ENCODE peak calls at places on chromosome 7, in eight cellular contexts. C, F, Y, J, I, P, W and H are unnamed samples.

GRCh38 chr7:129959480-129960332 is 6.9 kb upstream of the UBE2H start:
- DNase-seq in C (no peak), F (no peak), Y (no peak), J (no peak), I (no peak), P (no peak), W (peak; percentile 22), H (no peak)

GRCh38 chr7:11026452-11027359 is 53.0 kb downstream of the PHF14 start:
- DNase-seq in C (no peak), F (peak; percentile 1), Y (no peak), J (no peak), I (peak; percentile 0), P (no peak), W (no peak), H (no peak)

GRCh38 chr7:130822642-130823041 is 88.6 kb upstream of the KLF14 start:
- DNase-seq in C (no peak), F (no peak), Y (no peak), J (no peak), I (peak; percentile 19), P (no peak), W (no peak), H (no peak)

GRCh38 chr7:102286237-102287081 is at the start of gene SH2B2:
- DNase-seq in C (no peak), F (peak; percentile 60), Y (peak; percentile 21), J (peak; percentile 49), I (peak; percentile 49), P (peak; percentile 76), W (peak; percentile 91), H (peak; percentile 86)

GRCh38 chr7:107999814-108000560 is 3.0 kb downstream of the LAMB1 start:
- DNase-seq in C (no peak), F (no peak), Y (no peak), J (no peak), I (peak; percentile 60), P (no peak), W (no peak), H (no peak)

GRCh38 chr7:92013611-92014010 is 72.9 kb downstream of the AKAP9 start:
- DNase-seq in C (no peak), F (no peak), Y (no peak), J (no peak), I (no peak), P (no peak), W (no peak), H (no peak)

GRCh38 chr7:140475747-140476333 is 3.5 kb downstream of the MKRN1 start:
- DNase-seq in C (no peak), F (peak; percentile 52), Y (peak; percentile 41), J (no peak), I (peak; percentile 41), P (no peak), W (no peak), H (no peak)

GRCh38 chr7:16967174-16967868 is 85.5 kb upstream of the AGR3 start:
- DNase-seq in C (no peak), F (peak; percentile 75), Y (no peak), J (no peak), I (peak; percentile 33), P (no peak), W (no peak), H (no peak)

GRCh38 chr7:85815511-85815910 is 628.7 kb upstream of the SEMA3D start:
- DNase-seq in C (no peak), F (peak; percentile 1), Y (no peak), J (no peak), I (no peak), P (no peak), W (no peak), H (no peak)

GRCh38 chr7:136523581-136523980 is 344.9 kb upstream of the CHRM2 start:
- DNase-seq in C (no peak), F (no peak), Y (no peak), J (no peak), I (peak; percentile 4), P (no peak), W (no peak), H (no peak)

GRCh38 chr7:94348142-94348541 is 46.6 kb upstream of the COL1A2 start:
- DNase-seq in C (no peak), F (peak; percentile 97), Y (no peak), J (no peak), I (peak; percentile 95), P (no peak), W (no peak), H (peak; percentile 62)

GRCh38 chr7:132437730-132438129 is 138.5 kb downstream of the PLXNA4 start:
- DNase-seq in C (no peak), F (no peak), Y (no peak), J (no peak), I (no peak), P (no peak), W (no peak), H (no peak)
- H3K4me1 ChIP-seq in C (peaks cover 25% of the 10 kb centered on the region), F (no peaks in the 10 kb centered on the region), Y (peaks cover 26% of the 10 kb centered on the region), J (peaks cover 78% of the 10 kb centered on the region), I (no peaks in the 10 kb centered on the region), P (no peaks in the 10 kb centered on the region), W (peaks cover 3% of the 10 kb centered on the region), H (peaks cover 45% of the 10 kb centered on the region)

GRCh38 chr7:68491523-68492358 is 1106.5 kb upstream of the AUTS2 start:
- DNase-seq in C (no peak), F (no peak), Y (no peak), J (no peak), I (no peak), P (no peak), W (no peak), H (no peak)
- H3K27ac ChIP-seq in C (no peak overlapping the region), F (no peak overlapping the region), Y (no peak overlapping the region), J (no peak overlapping the region), I (no peak overlapping the region), P (no peak overlapping the region), W (no peak overlapping the region), H (no peak overlapping the region)

GRCh38 chr7:151494569-151495284 is 25.0 kb downstream of the RHEB start:
- DNase-seq in C (no peak), F (no peak), Y (no peak), J (no peak), I (no peak), P (no peak), W (no peak), H (no peak)
- H3K4me1 ChIP-seq in C (peaks cover 100% of the 10 kb centered on the region), F (peaks cover 3% of the 10 kb centered on the region), Y (no peaks in the 10 kb centered on the region), J (no peaks in the 10 kb centered on the region), I (peaks cover 13% of the 10 kb centered on the region), P (peaks cover 48% of the 10 kb centered on the region), W (peaks cover 24% of the 10 kb centered on the region), H (no peaks in the 10 kb centered on the region)

GRCh38 chr7:98702021-98702420 is 84.9 kb downstream of the NPTX2 start:
- DNase-seq in C (no peak), F (no peak), Y (no peak), J (no peak), I (no peak), P (no peak), W (no peak), H (no peak)

GRCh38 chr7:98697485-98698240 is 80.6 kb downstream of the NPTX2 start:
- DNase-seq in C (no peak), F (no peak), Y (no peak), J (no peak), I (no peak), P (peak; percentile 24), W (no peak), H (no peak)

GRCh38 chr7:98701372-98701771 is 84.3 kb downstream of the NPTX2 start:
- DNase-seq in C (no peak), F (no peak), Y (no peak), J (no peak), I (no peak), P (no peak), W (no peak), H (no peak)

GRCh38 chr7:98700533-98700932 is 83.4 kb downstream of the NPTX2 start:
- DNase-seq in C (no peak), F (no peak), Y (no peak), J (no peak), I (no peak), P (no peak), W (no peak), H (no peak)

GRCh38 chr7:98697083-98697482 is 80.0 kb downstream of the NPTX2 start:
- DNase-seq in C (no peak), F (no peak), Y (no peak), J (no peak), I (no peak), P (no peak), W (no peak), H (no peak)
- H3K27ac ChIP-seq in C (no peak overlapping the region), F (no peak overlapping the region), Y (no peak overlapping the region), J (no peak overlapping the region), I (no peak overlapping the region), P (peak overlapping the region; percentile 66), W (no peak overlapping the region), H (no peak overlapping the region)

GRCh38 chr7:28957822-28958234 is 302 bp downstream of the TRIL start:
- DNase-seq in C (peak; percentile 79), F (no peak), Y (no peak), J (no peak), I (no peak), P (peak; percentile 23), W (no peak), H (no peak)
- H3K4me1 ChIP-seq in C (peaks cover 36% of the 10 kb centered on the region), F (peaks cover 5% of the 10 kb centered on the region), Y (peaks cover 12% of the 10 kb centered on the region), J (no peaks in the 10 kb centered on the region), I (peaks cover 9% of the 10 kb centered on the region), P (no peaks in the 10 kb centered on the region), W (peaks cover 46% of the 10 kb centered on the region), H (peaks cover 46% of the 10 kb centered on the region)

GRCh38 chr7:128010392-128011078 is 20.7 kb downstream of the LRRC4 start:
- DNase-seq in C (no peak), F (no peak), Y (no peak), J (no peak), I (no peak), P (no peak), W (no peak), H (no peak)
- H3K27ac ChIP-seq in C (peak overlapping the region; percentile 42), F (no peak overlapping the region), Y (no peak overlapping the region), J (no peak overlapping the region), I (no peak overlapping the region), P (no peak overlapping the region), W (no peak overlapping the region), H (peak overlapping the region; percentile 64)

GRCh38 chr7:149869867-149870266 is 3.9 kb upstream of the ATP6V0E2 start:
- DNase-seq in C (no peak), F (no peak), Y (no peak), J (no peak), I (no peak), P (no peak), W (no peak), H (no peak)

GRCh38 chr7:149870701-149871483 is 2.9 kb upstream of the ATP6V0E2 start:
- DNase-seq in C (no peak), F (no peak), Y (no peak), J (no peak), I (no peak), P (no peak), W (no peak), H (no peak)

GRCh38 chr7:149871576-149871975 is 2.2 kb upstream of the ATP6V0E2 start:
- DNase-seq in C (no peak), F (no peak), Y (no peak), J (no peak), I (no peak), P (no peak), W (no peak), H (no peak)

GRCh38 chr7:149869291-149869650 is 4.5 kb upstream of the ATP6V0E2 start:
- DNase-seq in C (no peak), F (no peak), Y (no peak), J (no peak), I (no peak), P (no peak), W (no peak), H (peak; percentile 53)

GRCh38 chr7:149870274-149870673 is 3.5 kb upstream of the ATP6V0E2 start:
- DNase-seq in C (no peak), F (no peak), Y (no peak), J (no peak), I (no peak), P (no peak), W (no peak), H (no peak)
- H3K4me1 ChIP-seq in C (peaks cover 23% of the 10 kb centered on the region), F (peaks cover 2% of the 10 kb centered on the region), Y (peaks cover 88% of the 10 kb centered on the region), J (peaks cover 86% of the 10 kb centered on the region), I (peaks cover 8% of the 10 kb centered on the region), P (no peaks in the 10 kb centered on the region), W (peaks cover 15% of the 10 kb centered on the region), H (no peaks in the 10 kb centered on the region)